ENCODE peak calls at places on chromosomes 7 and 10, in four cellular contexts. Y, H, E and N are unnamed samples.
A peak's percentile ranks its signal among the peaks of the same experiment; 100 is the strongest.

GRCh38 chr10:17116193-17116592 is 13.4 kb downstream of the CUBN start:
- DNase-seq in Y (no peak), H (no peak), E (no peak), N (no peak)

GRCh38 chr7:24864214-24864817 is 107.1 kb upstream of the GSDME start:
- DNase-seq in Y (no peak), H (no peak), E (no peak), N (no peak)

GRCh38 chr10:100996678-100997363 is 2.8 kb upstream of the LZTS2 start:
- DNase-seq in Y (no peak), H (no peak), E (no peak), N (peak; percentile 70)

GRCh38 chr10:46033602-46034011 is 3.2 kb upstream of the NCOA4 start:
- DNase-seq in Y (peak; percentile 68), H (no peak), E (peak; percentile 90), N (peak; percentile 35)

GRCh38 chr7:132739271-132739955 is 163.1 kb upstream of the PLXNA4 start:
- DNase-seq in Y (peak; percentile 57), H (peak; percentile 18), E (peak; percentile 18), N (peak; percentile 27)

GRCh38 chr10:74988787-74989574 is 122.5 kb upstream of the SAMD8 start:
- DNase-seq in Y (no peak), H (no peak), E (no peak), N (no peak)

GRCh38 chr10:98296514-98296913 is 28.5 kb upstream of the LOXL4 start:
- DNase-seq in Y (peak; percentile 72), H (no peak), E (no peak), N (no peak)

GRCh38 chr7:132609222-132609621 is 33.0 kb upstream of the PLXNA4 start:
- DNase-seq in Y (no peak), H (no peak), E (no peak), N (no peak)

GRCh38 chr10:120336910-120337540 is 120.0 kb upstream of the PLPP4 start:
- DNase-seq in Y (peak; percentile 33), H (peak; percentile 16), E (peak; percentile 24), N (peak; percentile 67)

GRCh38 chr7:10888861-10889260 is 84.8 kb upstream of the PHF14 start:
- DNase-seq in Y (no peak), H (no peak), E (no peak), N (no peak)

GRCh38 chr7:114865564-114865963 is 56.3 kb upstream of the MDFIC start:
- DNase-seq in Y (peak; percentile 42), H (peak; percentile 30), E (peak; percentile 64), N (peak; percentile 56)

GRCh38 chr10:30445716-30446115 is 11.7 kb downstream of the MAP3K8 start:
- DNase-seq in Y (no peak), H (no peak), E (peak; percentile 78), N (no peak)
- H3K27ac ChIP-seq in Y (peak overlapping the region; percentile 18), H (peak overlapping the region; percentile 58), E (no peak overlapping the region), N (peak overlapping the region; percentile 10)

GRCh38 chr10:10872035-10872673 is 145.5 kb upstream of the CELF2 start:
- DNase-seq in Y (peak; percentile 73), H (peak; percentile 34), E (peak; percentile 96), N (peak; percentile 22)
- H3K27ac ChIP-seq in Y (no peak overlapping the region), H (peak overlapping the region; percentile 81), E (peak overlapping the region; percentile 92), N (peak overlapping the region; percentile 17)

DNA sequence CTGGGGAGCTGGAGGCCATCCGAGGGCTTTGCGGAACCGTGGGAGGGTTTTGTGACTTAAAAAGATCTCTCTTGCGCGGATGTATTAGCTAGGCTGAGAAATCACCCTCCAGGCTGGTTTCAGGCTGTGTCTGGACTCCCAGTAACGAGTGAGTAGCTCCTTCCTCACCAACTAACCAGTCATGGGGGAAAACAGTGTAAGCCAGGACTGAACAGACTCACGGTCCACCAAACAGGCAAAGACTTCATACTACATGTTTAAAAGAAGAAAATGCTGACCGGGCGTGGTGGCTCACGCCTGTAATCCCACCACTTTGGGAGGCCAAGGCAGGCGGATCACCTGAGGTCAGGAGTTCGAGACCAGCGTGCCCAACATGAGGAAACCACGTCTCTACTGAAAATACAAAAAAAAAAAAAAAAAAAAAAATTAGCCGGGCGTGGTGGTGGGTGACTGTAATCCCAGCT is 769 bp downstream of the AP5Z1 start:
- DNase-seq in Y (no peak), H (no peak), E (no peak), N (no peak)
- H3K27ac ChIP-seq in Y (peak overlapping the region; percentile 89), H (peak overlapping the region; percentile 95), E (peak overlapping the region; percentile 86), N (peak overlapping the region; percentile 94)

GRCh38 chr10:77350711-77351119 is 286.9 kb downstream of the KCNMA1 start:
- DNase-seq in Y (peak; percentile 98), H (peak; percentile 59), E (peak; percentile 99), N (peak; percentile 79)
- H3K27ac ChIP-seq in Y (peak overlapping the region; percentile 49), H (peak overlapping the region; percentile 16), E (peak overlapping the region; percentile 76), N (peak overlapping the region; percentile 17)